ENCODE peak calls at places on chromosome 15, in ten cellular contexts. D is transverse colon, Q is GM12878, R is suprapubic skin, B is sigmoid colon, E is tibial nerve, H is A549, I is stomach, U is H1, Z is K562. T is an unnamed sample. For H3K4me1, the result is how much of the 10 kb centered on the place peaks cover.

GRCh38 chr15:66024998-66025397 is 155.7 kb downstream of the RAB11A start:
- DNase-seq in Z (no peak), I (no peak), E (no peak), Q (no peak), R (no peak), H (no peak), D (no peak), U (no peak), B (no peak), T (no peak)

GRCh38 chr15:59611277-59612260 is at the start of gene GCNT3:
- DNase-seq in D (peak), E (no peak), I (no peak), U (no peak), R (no peak), Z (no peak), H (peak), B (no peak), Q (no peak), T (no peak)

GRCh38 chr15:100733088-100733487 is 130.7 kb downstream of the ASB7 start:
- DNase-seq in U (no peak), H (no peak), I (no peak), B (no peak), D (no peak), Q (no peak), Z (no peak), R (no peak), E (no peak), T (no peak)

GRCh38 chr15:76979331-76979925 is 15.5 kb upstream of the PSTPIP1 start:
- DNase-seq in E (no peak), R (no peak), U (no peak), Q (no peak), B (no peak), H (no peak), I (peak), Z (no peak), D (no peak), T (no peak)

GRCh38 chr15:59143281-59143680 is 38.3 kb downstream of the CCNB2 start:
- DNase-seq in R (peak), E (no peak), Z (no peak), B (no peak), Q (no peak), U (no peak), H (no peak), I (no peak), D (no peak), T (no peak)

GRCh38 chr15:93035092-93035915 is 53.7 kb downstream of the RGMA start:
- DNase-seq in Z (no peak), U (no peak), D (no peak), Q (no peak), B (peak), E (peak), R (peak), I (no peak), H (no peak), T (no peak)

GRCh38 chr15:99716540-99716939 is 16.7 kb downstream of the LYSMD4 start:
- DNase-seq in H (no peak), E (no peak), U (no peak), Q (no peak), B (no peak), D (no peak), R (no peak), Z (no peak), I (no peak), T (peak)

GRCh38 chr15:33279613-33280205 is 31.1 kb upstream of the RYR3 start:
- DNase-seq in R (no peak), I (no peak), U (no peak), E (no peak), Q (no peak), B (no peak), H (peak), Z (no peak), D (no peak), T (no peak)

GRCh38 chr15:66942649-66943390 is 122.6 kb upstream of the SMAD3 start:
- DNase-seq in U (no peak), Z (no peak), H (no peak), E (no peak), I (no peak), B (peak), D (no peak), Q (no peak), R (no peak), T (no peak)

GRCh38 chr15:66682246-66682645 is 19.8 kb upstream of the SMAD6 start:
- DNase-seq in Z (no peak), U (no peak), Q (no peak), I (no peak), D (no peak), H (no peak), E (no peak), R (no peak), B (no peak), T (no peak)

GRCh38 chr15:79233236-79233635 is 49.3 kb upstream of the ANKRD34C start:
- DNase-seq in Z (no peak), B (no peak), R (no peak), I (no peak), D (no peak), E (no peak), H (no peak), Q (no peak), U (no peak), T (no peak)

GRCh38 chr15:66703540-66703941 is 1.5 kb downstream of the SMAD6 start:
- DNase-seq in H (no peak), U (no peak), Z (no peak), I (peak), B (no peak), Q (no peak), D (peak), E (no peak), R (no peak), T (no peak)

GRCh38 chr15:81113861-81114261 is 20.2 kb upstream of the CFAP161 start:
- DNase-seq in Q (no peak), D (no peak), E (no peak), B (no peak), U (no peak), R (no peak), I (no peak), H (no peak), Z (no peak), T (no peak)

GRCh38 chr15:49060710-49061483 is 14.7 kb upstream of the SECISBP2L start:
- DNase-seq in Z (no peak), B (no peak), D (no peak), Q (no peak), H (no peak), R (no peak), U (no peak), I (no peak), E (no peak), T (no peak)

GRCh38 chr15:94327356-94327936 is 96.1 kb downstream of the MCTP2 start:
- DNase-seq in E (no peak), Z (peak), H (peak), R (no peak), D (no peak), U (no peak), Q (no peak), B (no peak), I (no peak), T (no peak)

GRCh38 chr15:44427756-44428724 is 611 bp downstream of the CTDSPL2 start:
- DNase-seq in H (peak), U (peak), I (peak), E (no peak), Q (no peak), Z (no peak), R (no peak), D (peak), B (no peak), T (peak)

GRCh38 chr15:45637552-45638033 is 2.8 kb downstream of the SQOR start:
- DNase-seq in B (peak), R (no peak), Q (peak), U (no peak), E (no peak), H (peak), I (peak), D (peak), Z (no peak), T (peak)

GRCh38 chr15:39642011-39642640 is 61.2 kb downstream of the THBS1 start:
- DNase-seq in R (no peak), H (no peak), U (no peak), Q (no peak), E (no peak), D (no peak), I (no peak), Z (no peak), B (no peak), T (no peak)

GRCh38 chr15:40053234-40054055 is 14.5 kb upstream of the SRP14 start:
- DNase-seq in Z (no peak), R (peak), H (no peak), E (no peak), U (no peak), I (no peak), B (peak), D (no peak), Q (no peak), T (no peak)

GRCh38 chr15:90871716-90872480 is 3.5 kb downstream of the FURIN start:
- DNase-seq in Z (peak), Q (no peak), H (no peak), D (peak), E (no peak), U (no peak), I (no peak), R (no peak), B (no peak), T (peak)

GRCh38 chr15:88021601-88022000 is 234.9 kb downstream of the NTRK3 start:
- DNase-seq in B (no peak), Q (no peak), E (no peak), Z (no peak), R (no peak), U (no peak), D (no peak), H (no peak), I (no peak), T (no peak)

GRCh38 chr15:40097968-40098476 is 10.7 kb downstream of the BMF start:
- DNase-seq in B (peak), U (no peak), H (no peak), D (peak), I (peak), Z (peak), R (no peak), E (no peak), Q (no peak), T (no peak)

GRCh38 chr15:69876556-69876955 is 221.2 kb downstream of the TLE3 start:
- DNase-seq in B (no peak), Z (peak), R (no peak), E (no peak), I (no peak), U (no peak), Q (no peak), H (no peak), D (no peak), T (no peak)
- TF ChIP-seq EP300 in B (no peak), Z (no peak), R (no peak), E (no peak), I (no peak), U (no peak), Q (no peak), H (no peak), D (no peak), T (no peak)

DNA sequence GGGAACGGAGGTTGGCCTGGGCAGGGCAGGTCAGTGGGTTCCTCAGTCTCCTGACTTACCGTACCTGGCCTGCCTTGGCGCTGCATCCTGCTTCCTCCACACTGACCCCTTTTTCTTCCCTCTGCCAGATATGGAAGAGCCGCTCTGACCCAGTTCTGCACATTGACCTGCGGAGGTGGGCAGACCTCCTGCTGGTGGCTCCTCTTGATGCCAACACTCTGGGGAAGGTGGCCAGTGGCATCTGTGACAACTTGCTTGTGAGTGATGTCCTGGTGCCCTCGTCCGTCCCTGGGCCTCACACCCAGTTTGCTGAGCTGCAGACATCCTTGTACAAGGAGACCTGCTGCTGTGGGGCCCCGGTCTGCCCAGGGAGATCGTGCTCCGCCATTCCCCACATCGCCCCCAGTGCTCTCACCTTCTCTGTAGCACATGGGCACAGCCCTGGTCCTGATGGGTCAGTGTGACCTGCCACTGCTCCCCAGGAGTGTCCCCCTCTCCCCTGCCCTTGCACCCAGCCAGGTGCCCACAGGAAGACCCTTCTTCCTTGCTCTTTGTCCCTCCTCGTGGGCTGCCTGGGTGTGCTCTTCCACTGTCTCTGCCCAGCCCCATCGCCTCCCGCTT is 21.0 kb downstream of the PPCDC start:
- DNase-seq in E (no peak), H (no peak), D (no peak), B (no peak), I (no peak), Q (no peak), U (no peak), Z (no peak), R (no peak), T (no peak)
- H3K4me1 ChIP-seq in E (under half), H (under half), D (half or more), B (half or more), I (half or more), Q (half or more), U (under half), Z (under half), R (half or more), T (half or more)

GRCh38 chr15:68258684-68259083 is 18.9 kb upstream of the FEM1B start:
- DNase-seq in R (no peak), B (peak), U (no peak), D (peak), H (no peak), Q (no peak), E (no peak), Z (no peak), I (no peak), T (peak)

GRCh38 chr15:68259883-68260282 is 17.7 kb upstream of the FEM1B start:
- DNase-seq in B (no peak), E (no peak), Q (no peak), D (no peak), R (no peak), Z (no peak), U (no peak), I (no peak), H (no peak), T (no peak)

GRCh38 chr15:68252925-68253534 is 23.5 kb upstream of the CLN6 start:
- DNase-seq in E (no peak), Z (peak), R (no peak), Q (peak), B (no peak), D (peak), H (peak), I (peak), U (no peak), T (peak)

GRCh38 chr15:68261241-68261640 is 16.3 kb upstream of the FEM1B start:
- DNase-seq in H (no peak), D (no peak), I (no peak), R (no peak), E (no peak), U (no peak), B (no peak), Q (no peak), Z (no peak), T (no peak)

DNA sequence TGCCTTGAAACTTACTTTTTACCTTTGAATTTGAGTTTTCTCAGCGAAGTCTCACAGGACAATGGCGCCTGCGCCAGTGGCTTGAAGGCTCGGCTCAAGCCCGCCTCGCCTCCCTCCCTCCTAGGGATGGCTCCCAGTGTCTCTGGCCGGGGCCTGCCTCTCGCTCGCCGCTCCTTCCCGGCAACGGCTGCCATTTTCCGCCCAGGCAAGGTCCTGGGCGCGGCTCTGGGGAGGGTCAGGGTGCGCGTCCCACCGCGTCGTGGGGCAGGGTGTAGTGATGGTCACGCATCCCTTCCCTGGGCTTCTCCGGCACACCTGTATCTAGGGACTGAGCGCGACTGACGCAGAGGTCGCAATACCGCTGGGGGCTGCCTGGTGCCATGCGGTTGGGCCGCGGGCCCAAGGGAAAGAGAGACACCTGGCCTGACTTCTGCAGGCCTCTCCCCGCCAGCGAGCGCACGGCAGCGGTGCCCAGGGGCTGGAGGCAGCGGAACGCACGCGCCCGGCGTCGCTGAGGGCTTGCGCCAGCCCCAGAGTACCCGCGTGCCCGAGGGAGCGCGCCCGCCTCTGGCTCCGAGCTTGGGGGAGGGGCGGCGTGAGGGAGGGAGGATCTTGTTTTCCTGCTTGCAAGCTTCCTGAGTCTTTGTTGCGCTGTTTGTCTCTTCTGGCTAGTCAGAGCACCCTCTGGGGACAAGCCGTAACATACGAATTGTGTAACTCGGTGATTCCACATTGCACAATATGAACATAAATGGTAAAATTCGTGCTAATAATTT is 20.7 kb upstream of the FEM1B start:
- DNase-seq in R (peak), Q (no peak), Z (no peak), H (peak), I (peak), D (peak), E (peak), B (peak), U (peak), T (peak)
- TF ChIP-seq POLR2A in R (peak), Q (no peak), Z (no peak), H (peak), I (no peak), D (peak), E (peak), B (peak), U (peak), T (peak)

DNA sequence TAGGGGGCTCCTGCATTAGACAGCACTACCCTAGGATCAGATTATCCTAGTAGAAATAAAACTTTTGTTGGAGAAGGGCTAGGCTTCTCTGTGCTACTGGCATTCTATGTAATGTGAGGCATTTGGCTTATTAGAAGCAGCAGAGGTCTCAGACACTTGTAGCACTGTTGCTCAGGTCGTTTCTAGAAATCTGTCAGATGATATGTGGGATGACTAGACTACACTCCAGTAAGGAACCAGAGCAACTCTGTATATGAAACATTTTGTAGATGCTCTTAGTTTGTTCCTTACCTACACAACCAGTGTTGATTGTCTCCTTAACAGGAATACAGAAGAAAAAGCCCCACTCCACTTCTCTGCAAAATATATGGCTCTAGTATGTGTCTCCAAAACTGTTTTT is 21.9 kb upstream of the FBXL22 start:
- DNase-seq in Z (no peak), H (no peak), Q (no peak), B (no peak), D (no peak), R (no peak), I (no peak), U (no peak), E (no peak), T (no peak)
- TF ChIP-seq EP300 in Z (no peak), H (no peak), Q (no peak), B (no peak), D (no peak), R (no peak), I (no peak), U (no peak), E (no peak), T (no peak)

GRCh38 chr15:85386261-85386660 is 5.9 kb downstream of the AKAP13 start:
- DNase-seq in H (no peak), R (no peak), Z (no peak), E (no peak), I (no peak), D (no peak), U (no peak), B (no peak), Q (no peak), T (no peak)

GRCh38 chr15:85381850-85382751 is 1.7 kb downstream of the AKAP13 start:
- DNase-seq in R (no peak), Z (no peak), D (no peak), H (no peak), I (no peak), E (no peak), U (no peak), Q (peak), B (no peak), T (no peak)

GRCh38 chr15:85382942-85383341 is 2.5 kb downstream of the AKAP13 start:
- DNase-seq in R (no peak), Z (no peak), U (no peak), Q (no peak), I (no peak), E (no peak), H (no peak), B (no peak), D (no peak), T (no peak)

GRCh38 chr15:85380860-85381535 is 595 bp downstream of the AKAP13 start:
- DNase-seq in Q (no peak), D (peak), I (peak), B (peak), R (no peak), Z (peak), H (peak), U (peak), E (no peak), T (peak)

DNA sequence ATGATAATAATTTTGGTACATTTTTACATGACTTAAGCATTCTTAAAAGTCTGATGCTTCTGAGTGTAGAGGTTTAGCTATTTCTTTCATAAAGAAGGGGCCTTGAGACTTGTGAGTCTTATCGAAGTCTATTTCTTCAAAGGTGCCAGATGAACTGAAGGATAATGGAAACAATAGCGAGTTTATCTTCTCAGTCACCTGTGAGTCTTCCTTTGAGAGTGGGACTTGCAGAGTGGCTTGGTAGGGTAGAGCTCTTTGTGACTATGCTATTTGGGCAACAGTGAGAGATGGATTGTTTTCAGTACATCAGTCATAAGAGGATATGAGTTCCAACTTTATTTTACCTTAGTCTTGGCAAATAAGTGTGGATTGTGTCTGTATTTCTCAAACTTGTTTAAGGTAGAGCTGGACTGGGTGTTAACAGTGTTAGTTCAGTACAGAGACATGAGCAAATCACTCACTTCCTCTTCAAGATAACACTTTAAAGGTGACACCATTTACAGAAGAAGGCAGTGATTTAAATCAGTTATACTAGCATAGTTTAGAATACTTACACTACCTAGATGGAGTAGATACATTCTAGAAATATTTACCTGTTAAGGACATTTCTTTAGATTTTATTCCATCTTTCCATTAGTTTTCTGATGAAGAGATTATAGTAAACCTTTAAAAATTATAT is 3.2 kb downstream of the AKAP13 start:
- DNase-seq in Q (no peak), D (no peak), Z (no peak), E (no peak), H (no peak), I (no peak), B (no peak), U (no peak), R (no peak), T (no peak)
- H3K4me1 ChIP-seq in Q (under half), D (under half), Z (under half), E (under half), H (under half), I (under half), B (under half), U (under half), R (under half), T (half or more)

GRCh38 chr15:74896316-74896715 is 6.5 kb downstream of the MPI start:
- DNase-seq in R (no peak), U (no peak), H (no peak), E (no peak), B (no peak), Q (no peak), I (no peak), D (no peak), Z (no peak), T (no peak)

GRCh38 chr15:74892931-74893330 is 3.1 kb downstream of the MPI start:
- DNase-seq in Q (no peak), I (no peak), B (no peak), Z (no peak), E (no peak), H (no peak), D (no peak), U (no peak), R (no peak), T (no peak)

GRCh38 chr15:74897300-74897701 is 7.5 kb downstream of the MPI start:
- DNase-seq in H (no peak), U (no peak), I (no peak), Q (no peak), E (no peak), D (no peak), R (no peak), Z (no peak), B (no peak), T (no peak)

GRCh38 chr15:74893627-74894026 is 3.8 kb downstream of the MPI start:
- DNase-seq in R (no peak), Q (no peak), D (no peak), B (no peak), Z (no peak), E (no peak), H (no peak), U (no peak), I (no peak), T (no peak)

GRCh38 chr15:74895830-74896229 is 6.0 kb downstream of the MPI start:
- DNase-seq in D (no peak), I (no peak), R (no peak), U (no peak), Z (no peak), Q (no peak), E (no peak), H (no peak), B (no peak), T (no peak)
- TF ChIP-seq POLR2A in D (no peak), I (no peak), R (no peak), U (no peak), Z (no peak), Q (no peak), E (no peak), H (no peak), B (no peak), T (no peak)

T was measured in upper lobe of left lung.